ENCODE peak calls at places on chromosomes 3 and 15, in eight cellular contexts. V is fibroblast of lung, H is BJ, X is transverse colon, P is bronchial epithelial cell, Z is SK-N-SH, L is tibial artery, T is tibial nerve. U is an unnamed sample.

GRCh38 chr3:23496165-23496564 is 293.0 kb downstream of the UBE2E2 start:
- DNase-seq in V (no peak), H (no peak), X (no peak), P (no peak), Z (no peak), L (no peak), T (no peak), U (no peak)

GRCh38 chr3:50204804-50205718 is at the start of gene SLC38A3:
- DNase-seq in V (no peak), H (no peak), X (no peak), P (no peak), Z (peak; percentile 97), L (no peak), T (no peak), U (no peak)

GRCh38 chr3:75001330-75001729 is 386.9 kb upstream of the CNTN3 start:
- DNase-seq in V (peak; percentile 23), H (no peak), X (no peak), P (peak; percentile 22), Z (peak; percentile 47), L (no peak), T (no peak), U (no peak)

GRCh38 chr3:56802411-56802745 is 629 bp upstream of the ARHGEF3 start:
- DNase-seq in V (no peak), H (no peak), X (no peak), P (no peak), Z (no peak), L (no peak), T (no peak), U (no peak)

GRCh38 chr3:50336452-50337174 is 4.0 kb downstream of the RASSF1 start:
- DNase-seq in V (peak; percentile 26), H (no peak), X (no peak), P (peak; percentile 53), Z (no peak), L (no peak), T (no peak), U (no peak)

GRCh38 chr15:36414670-36415069 is 164.8 kb upstream of the CDIN1 start:
- DNase-seq in V (no peak), H (no peak), X (no peak), P (peak; percentile 88), Z (no peak), L (no peak), T (no peak), U (no peak)

GRCh38 chr3:124441766-124442165 is 288.5 kb upstream of the UMPS start:
- DNase-seq in V (no peak), H (no peak), X (no peak), P (no peak), Z (no peak), L (no peak), T (no peak), U (no peak)

GRCh38 chr3:47409688-47410416 is 29.0 kb downstream of the PTPN23 start:
- DNase-seq in V (no peak), H (no peak), X (no peak), P (no peak), Z (no peak), L (no peak), T (no peak), U (no peak)

GRCh38 chr3:119604878-119605277 is 7.2 kb downstream of the PLA1A start:
- DNase-seq in V (peak; percentile 31), H (no peak), X (no peak), P (peak; percentile 42), Z (no peak), L (no peak), T (no peak), U (no peak)

GRCh38 chr15:76327191-76328105 is 9.1 kb upstream of the ISL2 start:
- DNase-seq in V (no peak), H (no peak), X (no peak), P (peak; percentile 47), Z (no peak), L (no peak), T (no peak), U (no peak)

GRCh38 chr15:76328106-76328696 is 8.4 kb upstream of the ISL2 start:
- DNase-seq in V (no peak), H (no peak), X (no peak), P (no peak), Z (no peak), L (no peak), T (no peak), U (no peak)

GRCh38 chr15:76332796-76333195 is 3.8 kb upstream of the ISL2 start:
- DNase-seq in V (no peak), H (no peak), X (no peak), P (no peak), Z (no peak), L (no peak), T (no peak), U (no peak)

GRCh38 chr15:76328962-76329361 is 7.6 kb upstream of the ISL2 start:
- DNase-seq in V (no peak), H (no peak), X (no peak), P (peak; percentile 69), Z (no peak), L (no peak), T (no peak), U (no peak)

GRCh38 chr15:76330281-76330680 is 6.3 kb upstream of the ISL2 start:
- DNase-seq in V (peak; percentile 66), H (no peak), X (peak; percentile 47), P (peak; percentile 55), Z (peak; percentile 71), L (no peak), T (no peak), U (no peak)
- TF ChIP-seq CTCF in V (peak; percentile 59), H (peak; percentile 80), X (peak; percentile 43), P (peak; percentile 79), Z (peak; percentile 52), L (peak; percentile 53), T (peak; percentile 33), U (peak; percentile 45)

DNA sequence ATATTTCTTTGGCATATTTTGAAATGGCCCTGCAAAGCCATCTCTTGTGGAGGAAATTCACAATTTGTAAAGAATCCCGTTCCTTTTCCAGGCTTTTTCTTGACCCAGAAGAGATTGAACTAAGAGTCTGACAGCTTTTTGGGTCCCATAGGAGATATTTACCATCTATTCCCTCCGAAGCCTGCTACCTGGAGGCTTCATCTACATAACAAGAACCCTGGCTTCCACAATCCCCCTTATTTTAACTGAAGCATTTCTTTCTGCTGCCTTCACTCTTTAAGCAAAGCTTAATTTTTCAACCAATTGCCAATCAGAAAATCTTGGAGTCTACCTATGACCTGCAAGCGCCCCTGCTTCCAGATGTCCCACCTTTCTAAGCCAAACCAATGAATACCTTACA is 248.1 kb upstream of the GADL1 start:
- DNase-seq in V (no peak), H (no peak), X (no peak), P (no peak), Z (no peak), L (no peak), T (no peak), U (no peak)
- H3K4me3 ChIP-seq in V (no peak overlapping the region), H (no peak overlapping the region), X (no peak overlapping the region), P (no peak overlapping the region), Z (no peak overlapping the region), L (no peak overlapping the region), T (no peak overlapping the region), U (no peak overlapping the region)

DNA sequence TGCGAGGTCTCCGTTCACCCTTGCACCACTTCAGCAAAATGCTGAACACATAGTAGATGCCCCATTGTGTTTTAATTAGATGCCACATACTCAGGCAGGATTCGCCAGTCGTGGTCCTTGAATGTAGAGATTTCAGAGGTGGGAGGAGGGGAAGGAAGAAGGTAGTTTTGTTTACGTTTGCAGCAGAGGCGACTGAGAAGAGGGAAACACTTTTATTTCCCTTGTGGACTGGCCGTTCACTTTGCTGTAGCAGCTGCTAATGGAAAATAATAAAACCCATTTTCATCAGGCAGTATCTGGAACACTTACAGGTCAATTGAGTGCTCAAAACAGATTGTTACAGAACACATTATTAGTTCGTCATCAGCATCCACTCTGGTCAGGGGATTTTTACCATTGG is 262.8 kb upstream of the TBL1XR1 start:
- DNase-seq in V (no peak), H (no peak), X (no peak), P (no peak), Z (no peak), L (no peak), T (no peak), U (no peak)
- H3K36me3 ChIP-seq in V (no peaks in the 10 kb centered on the region), H (no peaks in the 10 kb centered on the region), X (no peaks in the 10 kb centered on the region), P (no peaks in the 10 kb centered on the region), Z (no peaks in the 10 kb centered on the region), L (no peaks in the 10 kb centered on the region), T (no peaks in the 10 kb centered on the region), U (no peaks in the 10 kb centered on the region)

GRCh38 chr3:123352134-123352554 is 96.7 kb downstream of the ADCY5 start:
- DNase-seq in V (no peak), H (no peak), X (no peak), P (no peak), Z (no peak), L (peak; percentile 90), T (no peak), U (no peak)
- TF ChIP-seq CTCF in V (no peak), H (no peak), X (no peak), P (no peak), Z (no peak), L (no peak), T (no peak), U (no peak)

GRCh38 chr3:195171093-195171873 is 99.7 kb downstream of the XXYLT1 start:
- DNase-seq in V (no peak), H (no peak), X (no peak), P (no peak), Z (no peak), L (no peak), T (no peak), U (no peak)
- H3K4me3 ChIP-seq in V (no peak overlapping the region), H (no peak overlapping the region), X (no peak overlapping the region), P (no peak overlapping the region), Z (no peak overlapping the region), L (no peak overlapping the region), T (no peak overlapping the region), U (no peak overlapping the region)

DNA sequence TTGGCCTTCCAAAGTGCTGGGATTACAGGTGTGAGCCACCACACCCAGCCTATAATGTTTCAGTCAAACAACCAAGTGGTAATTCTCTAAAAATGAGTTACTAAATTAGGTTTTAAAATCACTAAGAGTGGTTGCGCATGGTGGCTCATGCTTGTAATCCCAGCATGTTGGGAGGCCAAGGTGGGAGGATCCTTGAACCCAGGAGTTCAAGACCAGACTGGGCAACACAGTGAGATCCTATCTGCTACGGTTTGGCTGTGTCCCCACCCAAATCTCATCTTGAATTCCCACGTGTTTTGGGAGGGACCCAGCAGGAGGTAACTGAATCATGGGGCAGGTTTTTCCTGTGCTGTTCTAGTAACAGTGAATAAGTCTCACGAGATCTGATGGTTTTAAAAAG is 26.1 kb downstream of the SEC11A start:
- DNase-seq in V (no peak), H (no peak), X (no peak), P (no peak), Z (no peak), L (no peak), T (no peak), U (no peak)
- H3K36me3 ChIP-seq in V (peaks cover 6% of the 10 kb centered on the region), H (no peaks in the 10 kb centered on the region), X (peaks cover 24% of the 10 kb centered on the region), P (peaks cover 5% of the 10 kb centered on the region), Z (peaks cover 15% of the 10 kb centered on the region), L (peaks cover 27% of the 10 kb centered on the region), T (no peaks in the 10 kb centered on the region), U (peaks cover 1% of the 10 kb centered on the region)

DNA sequence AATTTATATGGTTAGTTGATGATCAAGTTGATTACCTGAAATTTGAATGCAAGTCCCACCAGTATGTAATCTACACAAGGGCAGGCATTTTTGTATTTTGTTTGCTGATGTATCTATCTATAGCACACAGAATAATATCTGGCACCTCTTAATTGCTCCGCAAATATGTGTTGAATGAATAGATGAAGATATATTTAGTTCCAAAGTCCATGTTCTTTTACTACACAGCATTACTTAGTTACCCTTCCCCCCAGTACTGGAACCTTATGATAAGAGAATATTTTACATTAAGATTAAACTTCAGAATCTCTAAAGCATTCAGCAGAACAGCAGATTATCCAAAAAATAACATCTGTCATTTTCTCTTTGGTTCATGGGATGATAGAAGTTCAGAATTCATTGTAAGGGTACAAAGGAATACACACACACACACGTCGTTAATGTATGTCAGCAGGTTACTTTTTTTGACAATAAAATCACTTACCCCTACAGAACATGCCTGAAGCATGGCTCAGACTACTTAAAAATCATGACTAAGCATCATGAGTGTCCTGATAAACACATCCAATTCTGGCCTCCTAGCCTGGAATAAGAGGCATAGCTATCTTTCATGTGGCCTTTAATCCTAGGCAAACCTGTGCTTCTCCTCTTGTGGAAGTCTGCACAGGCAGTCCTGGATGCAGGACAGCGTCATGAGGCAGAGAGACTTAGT is 148.9 kb upstream of the TBC1D5 start:
- DNase-seq in V (no peak), H (peak; percentile 4), X (no peak), P (peak; percentile 60), Z (no peak), L (no peak), T (no peak), U (no peak)
- TF ChIP-seq CTCF in V (no peak), H (no peak), X (no peak), P (no peak), Z (no peak), L (no peak), T (no peak), U (no peak)